ENCODE peak calls at places on chromosomes 1 and 21, in six cellular contexts. V is H9, M is mesenchymal stem cell, K is IMR-90, F is H1, X is neuronal stem cell. O is an unnamed sample.

GRCh38 chr1:228105269-228105995 is 2.3 kb upstream of the C1orf35 start:
- DNase-seq in V (no peak), M (no peak), K (no peak), F (no peak), X (no peak), O (no peak)

GRCh38 chr1:106768501-106768900 is 288.0 kb upstream of the PRMT6 start:
- DNase-seq in V (no peak), M (no peak), K (no peak), F (no peak), X (no peak), O (peak)

GRCh38 chr1:7616076-7616833 is 154.8 kb upstream of the VAMP3 start:
- DNase-seq in V (peak), M (peak), K (peak), F (peak), X (peak), O (peak)

GRCh38 chr21:33418686-33419085 is 15.5 kb downstream of the IFNGR2 start:
- DNase-seq in V (no peak), M (no peak), K (no peak), F (no peak), X (no peak), O (no peak)

GRCh38 chr1:236280438-236281285 is 1.1 kb downstream of the ERO1B start:
- DNase-seq in V (peak), M (peak), K (no peak), F (peak), X (peak), O (no peak)

GRCh38 chr1:179754031-179754624 is 11.0 kb downstream of the FAM163A start:
- DNase-seq in V (no peak), M (peak), K (peak), F (no peak), X (no peak), O (peak)

GRCh38 chr1:180173952-180174351 is 19.3 kb downstream of the QSOX1 start:
- DNase-seq in V (no peak), M (no peak), K (peak), F (no peak), X (no peak), O (no peak)

GRCh38 chr1:114103992-114104391 is 49.7 kb downstream of the SYT6 start:
- DNase-seq in V (no peak), M (no peak), K (no peak), F (no peak), X (no peak), O (no peak)

GRCh38 chr1:108644984-108645383 is 15.9 kb downstream of the HENMT1 start:
- DNase-seq in V (no peak), M (no peak), K (no peak), F (no peak), X (no peak), O (no peak)

GRCh38 chr1:218357211-218357892 is 12.2 kb downstream of the TGFB2 start:
- DNase-seq in V (no peak), M (peak), K (no peak), F (peak), X (no peak), O (peak)

GRCh38 chr1:26597629-26598039 is 68.1 kb downstream of the RPS6KA1 start:
- DNase-seq in V (no peak), M (peak), K (peak), F (no peak), X (no peak), O (peak)

GRCh38 chr21:39137248-39138186 is 45.7 kb downstream of the PSMG1 start:
- DNase-seq in V (peak), M (peak), K (peak), F (peak), X (no peak), O (peak)

GRCh38 chr1:225945564-225945963 is 4.5 kb upstream of the LEFTY2 start:
- DNase-seq in V (peak), M (no peak), K (no peak), F (no peak), X (peak), O (no peak)

GRCh38 chr21:34886554-34887385 is 162.3 kb downstream of the RUNX1 start:
- DNase-seq in V (peak), M (peak), K (no peak), F (peak), X (no peak), O (peak)

GRCh38 chr1:162373541-162374375 is 2.9 kb downstream of the SPATA46 start:
- DNase-seq in V (no peak), M (peak), K (peak), F (no peak), X (no peak), O (peak)

GRCh38 chr1:20100632-20101355 is 18.5 kb downstream of the PLA2G2D start:
- DNase-seq in V (peak), M (peak), K (peak), F (peak), X (peak), O (peak)

GRCh38 chr21:43935711-43936110 is 70.7 kb downstream of the AGPAT3 start:
- DNase-seq in V (no peak), M (no peak), K (no peak), F (no peak), X (no peak), O (no peak)

GRCh38 chr1:36857761-36858160 is 176.6 kb downstream of the GRIK3 start:
- DNase-seq in V (no peak), M (no peak), K (no peak), F (no peak), X (no peak), O (no peak)

GRCh38 chr1:67540025-67540732 is 110.0 kb upstream of the SERBP1 start:
- DNase-seq in V (no peak), M (no peak), K (no peak), F (no peak), X (no peak), O (no peak)

GRCh38 chr1:154493276-154493675 is 8.7 kb upstream of the TDRD10 start:
- DNase-seq in V (peak), M (no peak), K (no peak), F (no peak), X (no peak), O (no peak)

GRCh38 chr1:93619507-93620168 is 62.0 kb downstream of the BCAR3 start:
- DNase-seq in V (no peak), M (no peak), K (no peak), F (no peak), X (no peak), O (no peak)

GRCh38 chr1:21902378-21903012 is 34.6 kb downstream of the HSPG2 start:
- DNase-seq in V (no peak), M (no peak), K (no peak), F (no peak), X (no peak), O (peak)

GRCh38 chr1:186164773-186165172 is 210.3 kb downstream of the TPR start:
- DNase-seq in V (no peak), M (no peak), K (no peak), F (no peak), X (no peak), O (no peak)

GRCh38 chr1:24341260-24341659 is 22.1 kb downstream of the GRHL3 start:
- DNase-seq in V (peak), M (no peak), K (no peak), F (no peak), X (no peak), O (no peak)

GRCh38 chr1:248914982-248915381 is 8.9 kb downstream of the PGBD2 start:
- DNase-seq in V (no peak), M (no peak), K (no peak), F (no peak), X (no peak), O (no peak)

GRCh38 chr1:11039351-11040104 is 7.5 kb downstream of the MASP2 start:
- DNase-seq in V (no peak), M (no peak), K (no peak), F (no peak), X (no peak), O (no peak)

GRCh38 chr1:32917521-32917920 is 16.3 kb upstream of the TMEM54 start:
- DNase-seq in V (no peak), M (no peak), K (no peak), F (no peak), X (no peak), O (no peak)

GRCh38 chr1:36532810-36533401 is 50.2 kb upstream of the CSF3R start:
- DNase-seq in V (no peak), M (no peak), K (no peak), F (no peak), X (no peak), O (no peak)

GRCh38 chr21:31656199-31657095 is 3.0 kb upstream of the SOD1 start:
- DNase-seq in V (no peak), M (no peak), K (peak), F (no peak), X (no peak), O (no peak)

GRCh38 chr21:33208534-33208933 is 21.2 kb upstream of the IFNAR2 start:
- DNase-seq in V (no peak), M (no peak), K (no peak), F (no peak), X (no peak), O (no peak)

GRCh38 chr1:186082235-186082937 is 292.7 kb downstream of the TPR start:
- DNase-seq in V (no peak), M (peak), K (peak), F (no peak), X (peak), O (peak)

GRCh38 chr1:175152006-175152652 is 40.4 kb downstream of the KIAA0040 start:
- DNase-seq in V (peak), M (peak), K (peak), F (peak), X (peak), O (no peak)

GRCh38 chr1:233294991-233295774 is at the start of gene PCNX2:
- DNase-seq in V (peak), M (peak), K (peak), F (peak), X (peak), O (peak)

GRCh38 chr1:202107801-202108731 is 14.7 kb upstream of the GPR37L1 start:
- DNase-seq in V (no peak), M (no peak), K (no peak), F (no peak), X (no peak), O (no peak)

GRCh38 chr1:2318294-2319278 is 72.8 kb downstream of the MORN1 start:
- DNase-seq in V (no peak), M (no peak), K (no peak), F (no peak), X (no peak), O (no peak)

DNA sequence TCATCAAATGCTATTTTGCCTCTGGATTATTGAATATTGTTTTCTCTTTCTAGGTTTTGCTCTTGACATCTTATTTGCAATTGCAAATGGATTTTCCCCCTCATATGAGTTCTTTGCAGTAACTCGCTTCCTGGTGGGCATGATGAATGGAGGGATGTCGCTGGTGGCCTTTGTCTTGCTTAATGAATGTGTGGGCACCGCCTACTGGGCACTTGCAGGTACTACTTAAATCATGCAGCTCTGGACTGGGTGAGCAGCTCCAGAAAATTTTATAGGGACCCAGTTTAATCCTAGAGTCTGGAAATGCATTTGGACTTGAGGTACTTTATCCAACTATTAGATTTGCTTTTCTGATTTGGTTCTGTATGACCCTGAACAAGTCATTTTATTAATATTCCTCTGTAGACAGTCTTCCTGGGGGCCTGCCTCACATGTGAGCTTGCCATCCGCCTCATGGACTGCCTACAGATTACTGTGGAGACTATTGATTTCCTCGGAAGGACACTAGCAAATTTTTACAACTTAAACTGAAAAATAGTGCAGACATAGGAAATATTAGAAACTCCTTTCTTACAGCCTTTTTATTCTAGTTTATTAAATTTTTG is 44.5 kb downstream of the SLC22A15 start:
- DNase-seq in V (peak), M (peak), K (peak), F (peak), X (peak), O (peak)
- H4K91ac ChIP-seq in V (no peak), M (no peak), K (no peak), F (no peak), X (no peak), O (no peak)

DNA sequence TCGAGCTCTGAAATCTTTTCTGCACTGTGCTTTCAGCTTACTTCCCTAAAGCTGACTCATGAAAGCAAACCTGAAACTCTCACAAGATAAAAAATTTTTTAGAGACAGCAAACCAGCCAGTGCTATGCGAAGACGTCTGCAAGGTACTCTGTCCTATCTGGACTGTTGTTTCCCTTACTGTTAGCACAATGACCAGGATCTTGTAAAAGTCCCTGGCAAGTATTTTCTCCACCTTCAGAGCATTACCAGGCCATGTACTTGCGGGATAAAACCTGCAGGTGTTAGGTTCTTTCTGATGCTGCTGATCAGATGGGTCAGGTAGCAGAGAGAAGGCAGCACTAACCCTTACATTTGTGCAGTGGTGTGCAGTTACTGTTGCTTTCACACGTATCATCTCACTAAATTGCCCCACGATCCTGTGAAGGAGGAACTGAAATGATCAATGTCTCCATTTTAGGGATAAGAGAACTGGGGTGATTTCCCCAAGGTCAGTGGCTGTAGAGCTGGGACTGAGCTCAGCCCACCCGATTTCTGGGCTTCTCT is 56.6 kb downstream of the PLXNA2 start:
- DNase-seq in V (no peak), M (no peak), K (no peak), F (no peak), X (no peak), O (peak)
- H4K91ac ChIP-seq in V (no peak), M (no peak), K (no peak), F (no peak), X (no peak), O (peak)

DNA sequence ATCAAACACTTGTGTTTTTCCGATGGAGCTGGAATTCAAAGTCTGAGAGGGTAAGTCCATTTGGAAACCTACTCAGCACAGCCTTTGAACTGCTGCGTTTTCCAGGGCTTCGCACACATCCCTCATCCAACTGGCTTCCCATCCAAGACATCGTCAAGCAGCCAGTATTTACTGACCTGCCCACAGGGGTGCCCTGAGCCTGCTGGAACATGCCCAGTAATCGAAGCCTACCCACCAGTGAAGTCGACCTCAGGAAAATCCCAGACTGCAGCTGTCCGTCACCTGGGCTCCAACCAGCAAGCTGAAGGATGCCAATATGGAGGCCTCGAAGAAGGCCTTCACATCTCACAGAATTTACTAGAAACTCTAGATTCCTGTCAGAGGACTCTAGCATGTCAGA is 261.6 kb downstream of the PLPP3 start:
- DNase-seq in V (no peak), M (no peak), K (no peak), F (no peak), X (no peak), O (no peak)
- H4K91ac ChIP-seq in V (no peak), M (no peak), K (no peak), F (no peak), X (no peak), O (no peak)

GRCh38 chr1:169488157-169488556 is 2.4 kb upstream of the SLC19A2 start:
- DNase-seq in V (no peak), M (no peak), K (no peak), F (no peak), X (no peak), O (no peak)

GRCh38 chr1:169487153-169487552 is 1.4 kb upstream of the SLC19A2 start:
- DNase-seq in V (no peak), M (peak), K (peak), F (no peak), X (no peak), O (no peak)

GRCh38 chr1:169486281-169486904 is 649 bp upstream of the SLC19A2 start:
- DNase-seq in V (no peak), M (peak), K (peak), F (no peak), X (no peak), O (peak)

GRCh38 chr1:169485427-169486280 is at the start of gene SLC19A2:
- DNase-seq in V (peak), M (peak), K (peak), F (peak), X (peak), O (peak)

DNA sequence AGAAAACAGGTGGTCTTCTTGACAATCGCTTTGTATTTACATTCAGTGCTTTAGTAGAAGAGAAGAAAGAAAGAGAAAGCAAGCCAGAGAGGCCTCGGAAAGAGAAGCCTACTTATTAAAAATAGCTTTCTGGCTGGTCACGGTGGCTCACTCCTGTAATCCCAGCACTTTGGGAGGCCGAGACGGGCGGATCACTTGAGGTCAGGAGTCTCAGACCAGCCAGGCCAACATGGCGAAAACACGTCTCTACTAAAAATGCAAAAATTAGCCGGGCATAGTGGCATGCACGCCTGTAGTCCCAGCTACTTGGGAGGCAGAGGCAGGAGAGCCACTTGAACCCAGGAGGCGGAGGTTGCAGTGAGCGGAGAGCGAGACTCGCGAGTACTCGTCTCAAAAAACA is 1.8 kb upstream of the SLC19A2 start:
- DNase-seq in V (no peak), M (peak), K (no peak), F (no peak), X (no peak), O (peak)
- H4K91ac ChIP-seq in V (no peak), M (no peak), K (no peak), F (no peak), X (no peak), O (no peak)

GRCh38 chr1:17998889-17999288 is 108.7 kb upstream of the IGSF21 start:
- DNase-seq in V (no peak), M (no peak), K (peak), F (no peak), X (no peak), O (peak)

GRCh38 chr1:18001725-18002124 is 105.9 kb upstream of the IGSF21 start:
- DNase-seq in V (no peak), M (no peak), K (no peak), F (no peak), X (no peak), O (no peak)

GRCh38 chr1:17995480-17995879 is 112.1 kb upstream of the IGSF21 start:
- DNase-seq in V (no peak), M (no peak), K (no peak), F (no peak), X (no peak), O (no peak)

GRCh38 chr1:18004257-18004656 is 103.3 kb upstream of the IGSF21 start:
- DNase-seq in V (no peak), M (no peak), K (no peak), F (no peak), X (no peak), O (no peak)

GRCh38 chr1:17999884-18000283 is 107.7 kb upstream of the IGSF21 start:
- DNase-seq in V (no peak), M (no peak), K (no peak), F (no peak), X (no peak), O (no peak)
- H4K91ac ChIP-seq in V (no peak), M (no peak), K (no peak), F (no peak), X (no peak), O (no peak)

GRCh38 chr1:101205457-101205856 is 31.4 kb upstream of the S1PR1 start:
- DNase-seq in V (no peak), M (no peak), K (no peak), F (no peak), X (no peak), O (no peak)
- H4K91ac ChIP-seq in V (no peak), M (no peak), K (no peak), F (no peak), X (no peak), O (no peak)

GRCh38 chr1:59667020-59667419 is 147.7 kb upstream of the HOOK1 start:
- DNase-seq in V (no peak), M (no peak), K (no peak), F (no peak), X (no peak), O (no peak)
- H4K91ac ChIP-seq in V (no peak), M (no peak), K (no peak), F (no peak), X (no peak), O (peak)

GRCh38 chr1:177020861-177021589 is 143.5 kb downstream of the ASTN1 start:
- DNase-seq in V (no peak), M (no peak), K (no peak), F (no peak), X (no peak), O (no peak)

GRCh38 chr1:177021741-177022140 is 142.8 kb downstream of the ASTN1 start:
- DNase-seq in V (no peak), M (no peak), K (no peak), F (no peak), X (no peak), O (no peak)

GRCh38 chr1:177024623-177025022 is 139.9 kb downstream of the ASTN1 start:
- DNase-seq in V (no peak), M (no peak), K (no peak), F (no peak), X (no peak), O (no peak)

GRCh38 chr1:177023710-177024109 is 140.8 kb downstream of the ASTN1 start:
- DNase-seq in V (no peak), M (no peak), K (no peak), F (no peak), X (no peak), O (no peak)

DNA sequence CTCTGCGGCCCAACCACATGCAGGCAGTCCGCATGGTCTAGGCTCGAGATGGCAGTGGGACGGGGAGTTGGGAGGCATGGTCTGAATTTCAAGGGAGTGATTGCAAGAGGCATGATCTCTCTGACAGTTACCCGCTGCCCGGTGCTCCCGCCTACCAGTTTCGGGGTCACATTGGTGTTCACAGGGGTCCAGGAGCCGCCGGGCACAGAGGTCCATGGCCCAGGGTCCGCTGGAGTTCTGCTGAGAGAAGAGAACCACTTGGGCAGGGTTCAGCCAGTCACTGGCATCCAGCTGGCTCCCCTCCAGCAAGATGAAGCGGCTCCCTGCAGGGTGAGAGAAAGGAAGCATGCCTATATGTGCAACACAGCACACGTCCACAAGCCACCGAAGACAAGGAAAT is 141.3 kb downstream of the ASTN1 start:
- DNase-seq in V (no peak), M (no peak), K (no peak), F (no peak), X (no peak), O (no peak)
- H4K91ac ChIP-seq in V (no peak), M (no peak), K (no peak), F (no peak), X (no peak), O (no peak)